ENCODE peak calls at places on chromosome 3, in five cellular contexts. I, S, K, N and J are unnamed samples.

GRCh38 chr3:11651900-11652299 is 8.2 kb upstream of the VGLL4 start:
- DNase-seq in K (no peak), N (no peak), I (no peak), S (peak; percentile 44), J (peak; percentile 75)

GRCh38 chr3:115092220-115092791 is 54.8 kb downstream of the ZBTB20 start:
- DNase-seq in S (peak; percentile 67), N (peak; percentile 77), I (peak; percentile 50), K (no peak), J (peak; percentile 80)

GRCh38 chr3:50405249-50405648 is 45.9 kb upstream of the TMEM115 start:
- DNase-seq in N (no peak), K (no peak), I (peak; percentile 28), S (no peak), J (peak; percentile 27)

GRCh38 chr3:126081618-126082333 is 2.1 kb downstream of the SLC41A3 start:
- DNase-seq in K (peak; percentile 90), S (peak; percentile 68), N (peak; percentile 59), I (peak; percentile 89), J (peak; percentile 21)

GRCh38 chr3:119628816-119629445 is 31.2 kb downstream of the PLA1A start:
- DNase-seq in N (no peak), K (no peak), S (peak; percentile 33), I (no peak), J (peak; percentile 31)

GRCh38 chr3:168024537-168024941 is 71.2 kb downstream of the GOLIM4 start:
- DNase-seq in I (no peak), S (peak; percentile 88), N (no peak), K (no peak), J (peak; percentile 87)

GRCh38 chr3:169285057-169285990 is 378.2 kb downstream of the MECOM start:
- DNase-seq in I (no peak), N (no peak), S (no peak), K (no peak), J (peak; percentile 11)

GRCh38 chr3:35688826-35689225 is 49.5 kb downstream of the ARPP21 start:
- DNase-seq in S (no peak), I (no peak), K (no peak), N (no peak), J (no peak)

GRCh38 chr3:167882057-167882667 is 146.6 kb downstream of the SERPINI1 start:
- DNase-seq in S (peak; percentile 49), N (no peak), I (no peak), K (no peak), J (peak; percentile 77)

GRCh38 chr3:148970311-148970710 is 21.0 kb upstream of the GYG1 start:
- DNase-seq in K (no peak), S (no peak), N (no peak), I (no peak), J (no peak)

GRCh38 chr3:29683306-29683993 is 402.6 kb downstream of the RBMS3 start:
- DNase-seq in I (no peak), S (peak; percentile 45), N (peak; percentile 26), K (no peak), J (peak; percentile 73)

GRCh38 chr3:21330293-21330692 is 420.7 kb downstream of the ZNF385D start:
- DNase-seq in S (no peak), K (no peak), I (no peak), N (no peak), J (no peak)

GRCh38 chr3:160544837-160545236 is 20.5 kb downstream of the KPNA4 start:
- DNase-seq in I (no peak), S (no peak), N (no peak), K (no peak), J (peak; percentile 56)

DNA sequence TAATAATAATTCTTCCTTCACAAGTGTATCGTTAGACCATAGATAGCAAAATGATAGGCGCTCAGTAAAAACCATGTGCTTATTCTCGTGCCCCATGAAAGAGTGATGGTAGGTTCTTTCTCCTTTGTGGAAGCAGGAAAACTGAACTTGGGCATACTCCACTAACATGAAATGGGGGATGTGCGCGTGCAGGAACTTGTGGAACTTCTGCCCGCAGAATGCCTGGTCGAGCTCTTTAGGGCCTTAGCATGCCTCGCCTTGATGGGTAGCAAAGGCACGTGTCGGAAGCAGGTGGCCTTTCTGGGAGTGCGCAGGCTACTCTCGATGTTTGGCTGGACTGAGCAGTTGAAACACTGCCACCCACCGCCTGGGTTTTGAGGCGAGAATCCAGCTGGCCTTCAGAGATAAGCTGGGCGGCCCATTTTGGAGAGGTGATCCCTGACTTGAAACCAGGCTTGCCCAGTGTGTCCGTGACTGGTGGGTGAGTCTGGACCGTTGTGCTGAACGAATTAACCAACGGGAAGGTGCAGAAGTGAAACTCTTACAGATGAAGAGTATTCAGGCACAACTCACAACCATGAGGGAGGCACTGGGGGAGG is 821 bp downstream of the PCCB start:
- DNase-seq in S (peak; percentile 10), N (peak; percentile 64), I (peak; percentile 70), K (peak; percentile 88), J (peak; percentile 56)
- TF ChIP-seq CTCF in S (no peak), N (peak; percentile 44), I (no peak), K (no peak), J (peak; percentile 48)

DNA sequence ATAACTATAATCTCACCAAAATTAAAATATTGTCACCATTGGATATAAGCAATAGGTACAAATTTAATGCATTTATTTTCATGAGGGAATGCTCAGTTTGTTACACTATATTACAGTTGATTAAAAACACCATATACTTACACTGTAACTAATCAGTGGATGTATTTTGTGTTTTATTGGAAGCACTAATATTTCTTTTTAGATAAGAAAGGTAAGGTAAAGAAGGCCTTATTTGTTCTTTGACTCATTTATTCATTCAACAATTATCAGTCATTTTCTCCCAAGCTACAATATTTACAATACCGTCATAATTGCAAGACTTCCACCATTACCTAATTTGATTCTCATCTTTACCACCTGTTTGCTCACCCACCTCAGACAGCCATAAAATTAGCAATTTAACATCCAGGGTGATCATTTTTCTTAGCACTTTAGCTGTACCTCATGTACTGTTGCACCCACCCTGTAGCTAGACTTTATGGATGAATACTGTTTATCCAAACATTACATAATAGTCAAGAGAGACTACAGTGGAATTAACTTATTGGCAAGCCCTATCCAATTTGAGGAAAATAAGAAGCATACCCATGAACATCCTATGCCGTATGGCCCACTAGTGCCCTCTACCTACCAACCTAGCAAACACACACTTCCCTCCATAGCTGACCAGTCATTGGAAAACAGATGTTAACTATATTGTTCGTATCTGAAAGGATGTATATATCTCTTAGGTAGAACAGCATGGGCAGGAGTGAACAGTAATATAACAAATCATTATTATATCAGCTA is 229.6 kb downstream of the BBX start:
- DNase-seq in N (peak; percentile 32), K (no peak), S (peak; percentile 4), I (peak; percentile 13), J (peak; percentile 68)
- TF ChIP-seq CTCF in N (peak; percentile 78), K (no peak), S (peak; percentile 66), I (no peak), J (peak; percentile 76)

GRCh38 chr3:123386477-123387040 is 62.3 kb downstream of the ADCY5 start:
- DNase-seq in N (no peak), S (no peak), K (no peak), I (no peak), J (no peak)

GRCh38 chr3:123389338-123389910 is 59.5 kb downstream of the ADCY5 start:
- DNase-seq in N (no peak), K (no peak), I (no peak), S (no peak), J (no peak)

GRCh38 chr3:123388811-123389210 is 60.1 kb downstream of the ADCY5 start:
- DNase-seq in S (no peak), K (no peak), N (no peak), I (no peak), J (no peak)

GRCh38 chr3:123385981-123386380 is 62.9 kb downstream of the ADCY5 start:
- DNase-seq in I (peak; percentile 46), S (peak; percentile 27), K (no peak), N (no peak), J (no peak)

DNA sequence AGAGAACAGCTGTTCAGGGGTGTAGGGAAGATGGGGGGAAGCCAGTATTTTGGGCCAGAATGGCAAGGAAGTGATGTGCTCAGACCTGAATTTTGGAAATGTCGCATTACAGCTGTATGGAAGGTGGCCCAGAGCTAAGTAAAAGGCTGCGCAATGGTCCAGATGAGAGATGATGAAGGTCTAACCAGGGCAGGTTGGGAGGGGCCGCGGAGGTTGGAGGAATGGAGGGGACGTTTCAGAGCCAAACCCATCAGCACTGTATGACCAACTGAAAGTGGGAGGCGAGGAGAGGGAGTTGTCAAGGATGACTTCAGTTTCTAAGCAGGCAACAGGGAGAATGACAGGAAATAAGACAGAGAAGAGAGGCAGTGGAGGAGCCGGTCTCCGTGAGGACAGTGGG is 60.8 kb downstream of the ADCY5 start:
- DNase-seq in I (no peak), K (no peak), N (no peak), S (no peak), J (no peak)
- TF ChIP-seq CTCF in I (no peak), K (no peak), N (no peak), S (no peak), J (no peak)

GRCh38 chr3:52493232-52494017 is 1.7 kb upstream of the STAB1 start:
- DNase-seq in I (no peak), N (no peak), K (no peak), S (no peak), J (no peak)
- TF ChIP-seq CTCF in I (no peak), N (no peak), K (no peak), S (no peak), J (no peak)

DNA sequence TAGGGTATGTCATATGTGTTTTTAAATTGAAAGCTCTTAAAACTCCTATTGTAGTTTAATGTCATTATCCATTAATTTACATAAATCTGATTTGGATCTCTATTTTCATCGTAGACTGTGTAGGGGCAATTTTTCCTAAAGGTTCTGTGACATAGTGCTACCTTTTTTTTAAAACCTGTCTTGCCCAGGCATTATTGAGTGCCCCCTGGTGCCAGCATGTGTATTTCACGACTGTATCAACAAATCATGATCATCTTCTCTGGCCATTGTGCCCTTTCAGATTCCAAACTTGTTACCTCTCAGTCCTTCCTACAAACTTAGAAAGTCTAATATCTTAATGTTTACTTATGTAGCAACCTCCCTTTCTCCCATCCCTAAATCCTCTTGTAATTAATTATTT is 97.2 kb upstream of the FLNB start:
- DNase-seq in S (peak; percentile 12), K (no peak), I (peak; percentile 47), N (peak; percentile 26), J (peak; percentile 43)
- TF ChIP-seq CTCF in S (peak; percentile 72), K (no peak), I (peak; percentile 30), N (peak; percentile 49), J (peak; percentile 59)

GRCh38 chr3:174697310-174697709 is 161.8 kb upstream of the NAALADL2 start:
- DNase-seq in S (no peak), K (no peak), I (no peak), N (no peak), J (no peak)
- TF ChIP-seq CTCF in S (no peak), K (no peak), I (no peak), N (no peak), J (no peak)